ENCODE peak calls at places on chromosomes 3 and 15, in four cellular contexts. One of them, this sample, is unnamed.

GRCh38 chr3:16692486-16693378 is 87.5 kb upstream of the DAZL start:
- DNase-seq in H9: no peak
- DNase-seq in IMR-90: no peak
- DNase-seq in mesendoderm: no peak
- DNase-seq in this sample: no peak

GRCh38 chr3:155391583-155391982 is 98.1 kb upstream of the STRIT1 start:
- DNase-seq in H9: no peak
- DNase-seq in IMR-90: peak
- DNase-seq in mesendoderm: peak
- DNase-seq in this sample: peak

GRCh38 chr15:100349696-100350433 is 8.1 kb upstream of the ADAMTS17 start:
- DNase-seq in H9: peak
- DNase-seq in IMR-90: peak
- DNase-seq in mesendoderm: peak
- DNase-seq in this sample: peak

GRCh38 chr3:81910244-81910852 is 148.9 kb upstream of the GBE1 start:
- DNase-seq in H9: no peak
- DNase-seq in IMR-90: peak
- DNase-seq in mesendoderm: peak
- DNase-seq in this sample: peak

GRCh38 chr15:87354661-87355410 is 901.7 kb downstream of the NTRK3 start:
- DNase-seq in H9: no peak
- DNase-seq in IMR-90: peak
- DNase-seq in mesendoderm: no peak
- DNase-seq in this sample: no peak

GRCh38 chr3:194843543-194843942 is 157.9 kb downstream of the FAM43A start:
- DNase-seq in H9: no peak
- DNase-seq in IMR-90: no peak
- DNase-seq in mesendoderm: no peak
- DNase-seq in this sample: no peak

GRCh38 chr3:6861989-6862879 is 1.3 kb downstream of the GRM7 start:
- DNase-seq in H9: peak
- DNase-seq in IMR-90: no peak
- DNase-seq in mesendoderm: peak
- DNase-seq in this sample: no peak

GRCh38 chr3:68290333-68290732 is 635.9 kb upstream of the SUCLG2 start:
- DNase-seq in H9: no peak
- DNase-seq in IMR-90: no peak
- DNase-seq in mesendoderm: no peak
- DNase-seq in this sample: no peak

GRCh38 chr15:90097475-90097874 is 4.8 kb downstream of the IDH2 start:
- DNase-seq in H9: no peak
- DNase-seq in IMR-90: no peak
- DNase-seq in mesendoderm: no peak
- DNase-seq in this sample: no peak

GRCh38 chr15:49832421-49832980 is 211.7 kb downstream of the DTWD1 start:
- DNase-seq in H9: peak
- DNase-seq in IMR-90: no peak
- DNase-seq in mesendoderm: peak
- DNase-seq in this sample: no peak

DNA sequence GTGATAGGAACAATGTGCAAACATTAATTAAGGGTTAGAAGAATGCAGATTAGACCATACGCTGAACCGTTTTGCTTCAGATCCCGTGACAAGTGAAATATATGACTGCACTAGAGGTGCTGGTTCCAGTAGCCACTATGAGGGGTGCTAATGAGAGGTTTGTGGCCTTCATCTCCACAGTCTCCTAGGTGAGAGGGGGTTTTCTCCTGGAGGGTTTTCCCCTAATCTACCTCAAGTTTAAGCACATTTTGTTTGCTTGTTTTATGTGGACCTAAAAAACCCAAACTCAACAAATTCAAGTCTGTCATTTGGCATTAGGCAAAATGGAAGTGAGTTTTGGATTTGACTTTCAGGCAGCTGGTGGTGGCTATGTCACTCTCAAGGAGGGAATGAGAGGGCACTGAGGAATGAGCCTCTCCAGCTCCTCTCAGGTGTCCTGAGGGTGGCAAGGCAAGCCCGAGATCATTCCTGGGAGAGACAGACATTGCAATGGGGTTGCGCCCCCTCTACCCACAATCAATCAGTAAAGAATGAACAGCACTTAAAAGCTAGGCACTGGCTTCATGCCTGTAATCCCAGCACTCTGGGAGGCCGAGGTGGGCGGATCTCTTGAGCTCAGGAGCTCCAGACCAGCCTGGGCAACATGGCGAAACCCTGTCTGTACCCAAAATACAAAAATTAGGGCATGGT is 13.9 kb upstream of the SHF start:
- DNase-seq in H9: no peak
- DNase-seq in IMR-90: no peak
- DNase-seq in mesendoderm: no peak
- DNase-seq in this sample: no peak
- H3K23ac ChIP-seq in H9: no peak
- H3K23ac ChIP-seq in IMR-90: no peak
- H3K23ac ChIP-seq in mesendoderm: no peak
- H3K23ac ChIP-seq in this sample: no peak

GRCh38 chr3:196609815-196610515 is 29.5 kb upstream of the NRROS start:
- DNase-seq in H9: no peak
- DNase-seq in IMR-90: no peak
- DNase-seq in mesendoderm: no peak
- DNase-seq in this sample: no peak
- H3K23ac ChIP-seq in H9: no peak
- H3K23ac ChIP-seq in IMR-90: no peak
- H3K23ac ChIP-seq in mesendoderm: no peak
- H3K23ac ChIP-seq in this sample: no peak

GRCh38 chr3:150410311-150411105 is 2.4 kb downstream of the TSC22D2 start:
- DNase-seq in H9: peak
- DNase-seq in IMR-90: peak
- DNase-seq in mesendoderm: peak
- DNase-seq in this sample: no peak

GRCh38 chr3:150409527-150410310 is 1.6 kb downstream of the TSC22D2 start:
- DNase-seq in H9: peak
- DNase-seq in IMR-90: peak
- DNase-seq in mesendoderm: peak
- DNase-seq in this sample: peak

GRCh38 chr3:150411971-150412370 is 3.9 kb downstream of the TSC22D2 start:
- DNase-seq in H9: no peak
- DNase-seq in IMR-90: peak
- DNase-seq in mesendoderm: no peak
- DNase-seq in this sample: no peak

GRCh38 chr3:150412599-150413069 is 4.5 kb downstream of the TSC22D2 start:
- DNase-seq in H9: no peak
- DNase-seq in IMR-90: peak
- DNase-seq in mesendoderm: no peak
- DNase-seq in this sample: no peak

GRCh38 chr3:150411106-150411460 is 3.0 kb downstream of the TSC22D2 start:
- DNase-seq in H9: no peak
- DNase-seq in IMR-90: no peak
- DNase-seq in mesendoderm: no peak
- DNase-seq in this sample: no peak
- H3K23ac ChIP-seq in H9: no peak
- H3K23ac ChIP-seq in IMR-90: peak
- H3K23ac ChIP-seq in mesendoderm: peak
- H3K23ac ChIP-seq in this sample: no peak

DNA sequence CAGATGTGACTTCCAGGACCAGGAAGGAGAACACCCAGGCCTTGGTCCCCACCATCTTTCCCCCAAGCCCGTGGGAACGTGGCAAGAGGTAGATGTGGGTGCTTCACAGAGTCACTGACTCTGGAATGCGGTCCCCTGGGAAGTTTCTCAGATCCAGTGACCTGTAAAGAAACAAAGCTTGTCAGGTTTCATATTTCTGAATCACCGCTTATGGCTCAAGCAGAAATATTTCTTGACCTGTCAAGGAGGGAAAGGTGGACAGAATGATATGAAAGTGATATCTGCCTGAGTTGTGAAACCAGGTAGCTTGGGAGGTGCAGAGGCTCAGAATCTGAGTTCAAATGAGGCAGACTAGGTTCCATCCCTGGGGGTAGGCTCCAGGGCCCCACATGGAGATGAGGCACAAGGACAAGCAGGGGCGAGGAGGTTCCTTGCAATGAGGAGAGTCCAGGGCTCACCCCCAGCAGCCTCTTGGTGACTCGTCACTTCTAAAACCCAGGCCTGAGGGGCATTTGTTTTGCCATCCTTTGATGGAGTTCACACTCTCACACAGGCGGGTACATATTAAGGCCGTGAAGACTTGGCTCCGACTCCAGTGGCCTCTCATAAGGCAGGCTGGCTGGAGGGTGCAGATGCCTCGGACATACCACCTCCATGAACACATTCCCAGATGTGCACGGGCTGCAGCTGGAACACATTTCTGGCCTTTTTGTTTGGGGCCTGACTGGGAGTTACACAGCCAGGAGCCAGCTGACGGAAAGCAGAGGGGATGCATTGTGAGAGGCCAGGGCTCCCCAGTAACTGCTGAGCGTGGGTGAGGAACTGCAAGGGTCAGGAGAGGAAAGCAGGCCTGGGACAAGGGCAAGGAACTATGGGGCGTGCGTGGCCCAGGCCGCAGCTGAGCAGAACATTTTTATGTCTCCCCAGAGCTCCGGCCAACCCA is 1.3 kb downstream of the CILP start:
- DNase-seq in H9: no peak
- DNase-seq in IMR-90: no peak
- DNase-seq in mesendoderm: no peak
- DNase-seq in this sample: no peak
- H3K23ac ChIP-seq in H9: no peak
- H3K23ac ChIP-seq in IMR-90: no peak
- H3K23ac ChIP-seq in mesendoderm: no peak
- H3K23ac ChIP-seq in this sample: no peak